ENCODE peak calls at places on chromosomes 2 and 18, in seven cellular contexts. M, X, Q, V, R, E and O are unnamed samples.

GRCh38 chr2:176963888-176964287 is 248.7 kb upstream of the HNRNPA3 start:
- DNase-seq in M (no peak), X (no peak), Q (no peak), V (no peak), R (no peak), E (no peak), O (no peak)

GRCh38 chr2:79750321-79750720 is 237.5 kb downstream of the CTNNA2 start:
- DNase-seq in M (no peak), X (no peak), Q (no peak), V (no peak), R (no peak), E (no peak), O (no peak)

GRCh38 chr2:206556357-206556949 is 85.8 kb upstream of the FAM237A start:
- DNase-seq in M (peak; percentile 48), X (no peak), Q (no peak), V (peak; percentile 39), R (peak; percentile 73), E (no peak), O (no peak)

GRCh38 chr18:2906522-2907458 is 60.0 kb downstream of the EMILIN2 start:
- DNase-seq in M (no peak), X (peak; percentile 54), Q (peak; percentile 85), V (peak; percentile 77), R (no peak), E (no peak), O (peak; percentile 64)

GRCh38 chr2:171703574-171704347 is 16.5 kb downstream of the DYNC1I2 start:
- DNase-seq in M (peak; percentile 18), X (no peak), Q (no peak), V (peak; percentile 46), R (peak; percentile 59), E (no peak), O (no peak)

GRCh38 chr2:72096181-72096580 is 51.5 kb downstream of the CYP26B1 start:
- DNase-seq in M (no peak), X (no peak), Q (no peak), V (no peak), R (no peak), E (no peak), O (no peak)

GRCh38 chr2:5590836-5591235 is 101.3 kb upstream of the SOX11 start:
- DNase-seq in M (no peak), X (no peak), Q (no peak), V (no peak), R (no peak), E (no peak), O (no peak)

GRCh38 chr2:64610456-64610855 is 43.3 kb downstream of the SERTAD2 start:
- DNase-seq in M (no peak), X (no peak), Q (no peak), V (no peak), R (no peak), E (no peak), O (no peak)

GRCh38 chr18:48796491-48797205 is 154.1 kb downstream of the SMAD7 start:
- DNase-seq in M (no peak), X (no peak), Q (peak; percentile 25), V (no peak), R (no peak), E (no peak), O (no peak)

GRCh38 chr2:11175293-11175795 is 20.1 kb downstream of the SLC66A3 start:
- DNase-seq in M (peak; percentile 83), X (no peak), Q (no peak), V (peak; percentile 67), R (peak; percentile 40), E (peak; percentile 10), O (no peak)

GRCh38 chr2:43228782-43229659 is 2.6 kb upstream of the ZFP36L2 start:
- DNase-seq in M (no peak), X (no peak), Q (peak; percentile 66), V (no peak), R (no peak), E (no peak), O (no peak)

GRCh38 chr2:48873676-48874075 is 118.2 kb upstream of the LHCGR start:
- DNase-seq in M (no peak), X (no peak), Q (no peak), V (no peak), R (no peak), E (no peak), O (no peak)

GRCh38 chr2:100524331-100524730 is 38.5 kb upstream of the PDCL3 start:
- DNase-seq in M (peak; percentile 67), X (no peak), Q (no peak), V (no peak), R (no peak), E (no peak), O (no peak)

GRCh38 chr2:233235977-233236376 is 15.5 kb upstream of the ATG16L1 start:
- DNase-seq in M (no peak), X (peak; percentile 56), Q (no peak), V (no peak), R (no peak), E (no peak), O (no peak)

GRCh38 chr2:120142528-120143261 is 80.5 kb downstream of the TMEM185B start:
- DNase-seq in M (no peak), X (no peak), Q (no peak), V (no peak), R (no peak), E (no peak), O (no peak)

GRCh38 chr2:191230174-191230573 is 15.0 kb upstream of the MYO1B start:
- DNase-seq in M (peak; percentile 92), X (no peak), Q (no peak), V (peak; percentile 69), R (peak; percentile 73), E (peak; percentile 61), O (no peak)

GRCh38 chr2:30481323-30481800 is 34.3 kb downstream of the LCLAT1 start:
- DNase-seq in M (peak; percentile 20), X (no peak), Q (no peak), V (no peak), R (no peak), E (no peak), O (no peak)

GRCh38 chr2:173652311-173652710 is 297.6 kb downstream of the CDCA7 start:
- DNase-seq in M (peak; percentile 90), X (no peak), Q (no peak), V (peak; percentile 60), R (peak; percentile 97), E (peak; percentile 92), O (no peak)

GRCh38 chr18:48815581-48816324 is 135.0 kb downstream of the SMAD7 start:
- DNase-seq in M (peak; percentile 71), X (peak; percentile 4), Q (peak; percentile 63), V (no peak), R (no peak), E (no peak), O (peak; percentile 39)

GRCh38 chr2:236545814-236546480 is 23.7 kb upstream of the ACKR3 start:
- DNase-seq in M (no peak), X (no peak), Q (no peak), V (no peak), R (no peak), E (no peak), O (peak; percentile 71)

GRCh38 chr2:109045505-109045904 is 56.5 kb upstream of the EDAR start:
- DNase-seq in M (no peak), X (no peak), Q (no peak), V (no peak), R (no peak), E (no peak), O (no peak)

GRCh38 chr2:41267929-41268659 is 779.7 kb upstream of the PKDCC start:
- DNase-seq in M (no peak), X (no peak), Q (no peak), V (no peak), R (no peak), E (no peak), O (no peak)

GRCh38 chr2:240369725-240370585 is 65.5 kb upstream of the GPC1 start:
- DNase-seq in M (peak; percentile 94), X (no peak), Q (no peak), V (peak; percentile 98), R (peak; percentile 81), E (peak; percentile 98), O (no peak)

GRCh38 chr2:61009355-61009754 is 8.2 kb upstream of the PEX13 start:
- DNase-seq in M (no peak), X (no peak), Q (no peak), V (no peak), R (no peak), E (no peak), O (no peak)

GRCh38 chr2:191349990-191350389 is 104.8 kb downstream of the MYO1B start:
- DNase-seq in M (no peak), X (no peak), Q (no peak), V (no peak), R (no peak), E (no peak), O (no peak)

GRCh38 chr2:121360566-121361300 is 75.7 kb upstream of the TFCP2L1 start:
- DNase-seq in M (peak; percentile 92), X (no peak), Q (no peak), V (peak; percentile 70), R (peak; percentile 66), E (peak; percentile 78), O (no peak)

GRCh38 chr2:170454471-170455372 is 260.4 kb upstream of the SP5 start:
- DNase-seq in M (no peak), X (no peak), Q (no peak), V (no peak), R (no peak), E (no peak), O (no peak)

GRCh38 chr2:120912101-120912985 is 176.7 kb downstream of the GLI2 start:
- DNase-seq in M (peak; percentile 36), X (no peak), Q (no peak), V (peak; percentile 76), R (peak; percentile 91), E (peak; percentile 96), O (no peak)

GRCh38 chr2:39455826-39456225 is 18.7 kb upstream of the MAP4K3 start:
- DNase-seq in M (peak; percentile 48), X (no peak), Q (no peak), V (peak; percentile 10), R (no peak), E (peak; percentile 91), O (no peak)

GRCh38 chr2:172834881-172835280 is 99.2 kb downstream of the RAPGEF4 start:
- DNase-seq in M (no peak), X (no peak), Q (no peak), V (no peak), R (no peak), E (no peak), O (no peak)

GRCh38 chr2:130882111-130882510 is 45.4 kb downstream of the ARHGEF4 start:
- DNase-seq in M (no peak), X (no peak), Q (no peak), V (no peak), R (no peak), E (no peak), O (no peak)

GRCh38 chr18:70288171-70288850 is 534 bp upstream of the SOCS6 start:
- DNase-seq in M (no peak), X (peak; percentile 48), Q (no peak), V (peak; percentile 80), R (peak; percentile 50), E (no peak), O (no peak)

GRCh38 chr2:241811209-241811951 is 2.4 kb downstream of the NEU4 start:
- DNase-seq in M (no peak), X (no peak), Q (no peak), V (peak; percentile 15), R (no peak), E (no peak), O (no peak)

GRCh38 chr2:100822587-100823248 is 2.8 kb downstream of the NPAS2 start:
- DNase-seq in M (peak; percentile 18), X (no peak), Q (no peak), V (peak; percentile 72), R (peak; percentile 75), E (no peak), O (no peak)

GRCh38 chr2:29000481-29000880 is 19.4 kb downstream of the TOGARAM2 start:
- DNase-seq in M (no peak), X (no peak), Q (peak; percentile 72), V (no peak), R (no peak), E (no peak), O (peak; percentile 74)

GRCh38 chr2:239663364-239663924 is 262.6 kb upstream of the HDAC4 start:
- DNase-seq in M (no peak), X (no peak), Q (no peak), V (no peak), R (no peak), E (no peak), O (no peak)

GRCh38 chr2:23312996-23313606 is 71.9 kb upstream of the KLHL29 start:
- DNase-seq in M (peak; percentile 28), X (peak; percentile 85), Q (no peak), V (no peak), R (peak; percentile 11), E (no peak), O (no peak)

GRCh38 chr18:80022613-80023012 is 11.6 kb upstream of the RBFA start:
- DNase-seq in M (no peak), X (no peak), Q (no peak), V (no peak), R (peak; percentile 50), E (no peak), O (no peak)